ENCODE peak calls at places on chromosomes 7 and 10, in nine cellular contexts. One of them, this sample, is unnamed.

GRCh38 chr10:13559124-13559700 is 27.6 kb upstream of the PRPF18 start:
- DNase-seq in tibial artery: no peak
- DNase-seq in HEK293T: no peak
- DNase-seq in cardiac fibroblast: no peak
- DNase-seq in EH: peak
- DNase-seq in GM04504: no peak
- DNase-seq in KG1: no peak
- DNase-seq in HTR-8/SVneo: no peak
- DNase-seq in breast epithelium: no peak
- DNase-seq in this sample: no peak

GRCh38 chr7:113200281-113200680 is 81.9 kb upstream of the SMIM30 start:
- DNase-seq in tibial artery: no peak
- DNase-seq in HEK293T: no peak
- DNase-seq in cardiac fibroblast: peak
- DNase-seq in EH: peak
- DNase-seq in GM04504: no peak
- DNase-seq in KG1: no peak
- DNase-seq in HTR-8/SVneo: no peak
- DNase-seq in breast epithelium: no peak
- DNase-seq in this sample: no peak

GRCh38 chr10:3427316-3427715 is 254.7 kb upstream of the PITRM1 start:
- DNase-seq in tibial artery: no peak
- DNase-seq in HEK293T: no peak
- DNase-seq in cardiac fibroblast: peak
- DNase-seq in EH: peak
- DNase-seq in GM04504: peak
- DNase-seq in KG1: no peak
- DNase-seq in HTR-8/SVneo: no peak
- DNase-seq in breast epithelium: no peak
- DNase-seq in this sample: no peak

GRCh38 chr10:80204193-80204714 is 1.1 kb downstream of the ANXA11 start:
- DNase-seq in tibial artery: no peak
- DNase-seq in HEK293T: no peak
- DNase-seq in cardiac fibroblast: peak
- DNase-seq in EH: peak
- DNase-seq in GM04504: no peak
- DNase-seq in KG1: peak
- DNase-seq in HTR-8/SVneo: no peak
- DNase-seq in breast epithelium: no peak
- DNase-seq in this sample: no peak

GRCh38 chr10:110056822-110057221 is 49.0 kb downstream of the ADD3 start:
- DNase-seq in tibial artery: no peak
- DNase-seq in HEK293T: no peak
- DNase-seq in cardiac fibroblast: peak
- DNase-seq in EH: peak
- DNase-seq in GM04504: peak
- DNase-seq in KG1: no peak
- DNase-seq in HTR-8/SVneo: peak
- DNase-seq in breast epithelium: no peak
- DNase-seq in this sample: no peak

GRCh38 chr10:6786579-6787031 is 206.5 kb upstream of the PRKCQ start:
- DNase-seq in tibial artery: no peak
- DNase-seq in HEK293T: peak
- DNase-seq in cardiac fibroblast: peak
- DNase-seq in EH: peak
- DNase-seq in GM04504: no peak
- DNase-seq in KG1: no peak
- DNase-seq in HTR-8/SVneo: peak
- DNase-seq in breast epithelium: peak
- DNase-seq in this sample: peak

GRCh38 chr10:62157601-62158000 is 111.0 kb downstream of the RTKN2 start:
- DNase-seq in tibial artery: no peak
- DNase-seq in HEK293T: no peak
- DNase-seq in cardiac fibroblast: no peak
- DNase-seq in EH: no peak
- DNase-seq in GM04504: no peak
- DNase-seq in KG1: no peak
- DNase-seq in HTR-8/SVneo: no peak
- DNase-seq in breast epithelium: no peak
- DNase-seq in this sample: no peak

GRCh38 chr7:95045236-95045923 is 138.0 kb downstream of the PPP1R9A start:
- DNase-seq in tibial artery: no peak
- DNase-seq in HEK293T: no peak
- DNase-seq in cardiac fibroblast: peak
- DNase-seq in EH: peak
- DNase-seq in GM04504: peak
- DNase-seq in KG1: no peak
- DNase-seq in HTR-8/SVneo: no peak
- DNase-seq in breast epithelium: no peak
- DNase-seq in this sample: peak

GRCh38 chr7:22137026-22137425 is 191.3 kb upstream of the CDCA7L start:
- DNase-seq in tibial artery: no peak
- DNase-seq in HEK293T: no peak
- DNase-seq in cardiac fibroblast: peak
- DNase-seq in EH: peak
- DNase-seq in GM04504: peak
- DNase-seq in KG1: no peak
- DNase-seq in HTR-8/SVneo: no peak
- DNase-seq in breast epithelium: no peak
- DNase-seq in this sample: no peak

GRCh38 chr10:97768322-97769315 is 3.2 kb downstream of the SFRP5 start:
- DNase-seq in tibial artery: no peak
- DNase-seq in HEK293T: no peak
- DNase-seq in cardiac fibroblast: no peak
- DNase-seq in EH: no peak
- DNase-seq in GM04504: no peak
- DNase-seq in KG1: no peak
- DNase-seq in HTR-8/SVneo: no peak
- DNase-seq in breast epithelium: no peak
- DNase-seq in this sample: no peak

This sample was measured in NCI-H82.